ENCODE peak calls at places on chromosomes 11 and 22, in nine cellular contexts. P is upper lobe of left lung; J is stimulated activated naive CD8-positive, alpha-beta T cell treated with anti-CD3 and anti-CD28 coated beads, Interleukin-15, amount 100 ng/mL, for 72 hours; R is activated CD8-positive, alpha-beta T cell treated with anti-CD3 and anti-CD28 coated beads for 36 hours; L is activated T-cell treated with anti-CD3 and anti-CD28 coated beads, Interleukin-2, amount 50 U/mL, for 72 hours; I is left cardiac atrium; K is mucosa of descending colon; S is activated T-helper 17 cell treated with anti-CD3 and anti-CD28 coated beads, Interleukin-2, amount 50 U/mL, for 72 hours; M is activated B cell treated with CpG ODN at 0.5 μM for 24 hours. Q is an unnamed sample.

GRCh38 chr11:72001834-72002591 is 3.3 kb downstream of the IL18BP start:
- ATAC-seq in P (no peak), J (no peak), R (no peak), L (no peak), I (no peak), K (peak), S (peak), M (no peak), Q (no peak)

GRCh38 chr11:93160808-93161207 is 37.0 kb downstream of the SLC36A4 start:
- ATAC-seq in P (no peak), J (no peak), R (no peak), L (no peak), I (no peak), K (no peak), S (no peak), M (no peak), Q (no peak)

GRCh38 chr22:36166518-36167220 is 6.1 kb upstream of the APOL3 start:
- ATAC-seq in P (peak), J (peak), R (peak), L (peak), I (no peak), K (peak), S (peak), M (no peak), Q (no peak)

GRCh38 chr11:9573775-9574555 is 495 bp downstream of the WEE1 start:
- ATAC-seq in P (no peak), J (peak), R (peak), L (peak), I (no peak), K (no peak), S (peak), M (peak), Q (peak)

GRCh38 chr11:57294225-57295131 is 30.3 kb downstream of the TNKS1BP1 start:
- ATAC-seq in P (peak), J (no peak), R (no peak), L (no peak), I (peak), K (peak), S (no peak), M (no peak), Q (peak)

GRCh38 chr11:102309621-102310541 is 7.4 kb upstream of the BIRC3 start:
- ATAC-seq in P (no peak), J (no peak), R (no peak), L (no peak), I (no peak), K (no peak), S (no peak), M (no peak), Q (no peak)

GRCh38 chr11:60855726-60856633 is at the start of gene PTGDR2:
- ATAC-seq in P (no peak), J (no peak), R (no peak), L (no peak), I (no peak), K (peak), S (no peak), M (no peak), Q (no peak)

GRCh38 chr11:130611791-130612251 is 163.4 kb downstream of the ADAMTS15 start:
- ATAC-seq in P (no peak), J (no peak), R (no peak), L (no peak), I (no peak), K (no peak), S (no peak), M (no peak), Q (no peak)

Q was measured in stimulated activated memory B cell treated with anti-CD40 and anti-IgM and Interleukin-4, amounts not matched to agents 10 μg/mL and 1 μg/mL and 100 μg/mL, for 72 hours.